ENCODE peak calls at places on chromosome 22, in seven cellular contexts. S is mesenchymal stem cell, L is left ventricle myocardium inferior, W is tibial artery, V is right lobe of liver, T is GM06990, U is colonic mucosa. X is an unnamed sample.

GRCh38 chr22:43066844-43067385 is 22.3 kb downstream of the TTLL1 start:
- DNase-seq in U (no peak), L (no peak), V (no peak), S (peak; percentile 77), W (no peak), T (no peak), X (no peak)

GRCh38 chr22:22773979-22774738 is 113.5 kb upstream of the IGLL5 start:
- DNase-seq in U (no peak), S (no peak), T (no peak), L (no peak), V (no peak), W (peak; percentile 62), X (no peak)

GRCh38 chr22:23112472-23113012 is 29.2 kb downstream of the RSPH14 start:
- DNase-seq in S (no peak), U (no peak), T (no peak), L (no peak), W (no peak), V (no peak), X (no peak)

GRCh38 chr22:42990131-42990838 is 24.7 kb downstream of the PACSIN2 start:
- DNase-seq in U (no peak), V (no peak), W (peak; percentile 76), L (no peak), T (no peak), S (peak; percentile 86), X (no peak)

GRCh38 chr22:46382524-46382923 is 47.0 kb downstream of the TRMU start:
- DNase-seq in W (no peak), S (no peak), L (no peak), V (no peak), U (no peak), T (no peak), X (no peak)

GRCh38 chr22:25815561-25815960 is 73.6 kb downstream of the MYO18B start:
- DNase-seq in W (no peak), T (no peak), U (no peak), V (no peak), L (no peak), S (no peak), X (no peak)

GRCh38 chr22:47588583-47588970 is 826.1 kb downstream of the TBC1D22A start:
- DNase-seq in L (no peak), V (no peak), S (no peak), U (no peak), T (no peak), W (peak; percentile 43), X (no peak)

GRCh38 chr22:29744902-29745301 is 21.9 kb downstream of the ZMAT5 start:
- DNase-seq in T (no peak), S (peak; percentile 7), L (no peak), W (no peak), V (no peak), U (peak; percentile 32), X (no peak)

GRCh38 chr22:36659762-36660509 is 43.6 kb downstream of the CACNG2 start:
- DNase-seq in S (peak; percentile 92), U (peak; percentile 75), V (peak; percentile 90), W (peak; percentile 96), L (peak; percentile 88), T (peak; percentile 9), X (peak; percentile 95)

GRCh38 chr22:41914611-41915034 is 251 bp downstream of the SHISA8 start:
- DNase-seq in W (no peak), U (no peak), V (no peak), L (no peak), S (no peak), T (no peak), X (no peak)

GRCh38 chr22:41917375-41917905 is 2.6 kb upstream of the SHISA8 start:
- DNase-seq in W (no peak), V (no peak), U (no peak), S (no peak), T (no peak), L (no peak), X (no peak)

GRCh38 chr22:41916745-41917358 is 2.0 kb upstream of the SHISA8 start:
- DNase-seq in L (no peak), V (no peak), W (no peak), T (no peak), U (no peak), S (no peak), X (no peak)

GRCh38 chr22:41915035-41915782 is at the start of gene SHISA8:
- DNase-seq in W (no peak), T (peak; percentile 80), S (peak; percentile 54), L (peak; percentile 47), U (peak; percentile 58), V (no peak), X (no peak)

DNA sequence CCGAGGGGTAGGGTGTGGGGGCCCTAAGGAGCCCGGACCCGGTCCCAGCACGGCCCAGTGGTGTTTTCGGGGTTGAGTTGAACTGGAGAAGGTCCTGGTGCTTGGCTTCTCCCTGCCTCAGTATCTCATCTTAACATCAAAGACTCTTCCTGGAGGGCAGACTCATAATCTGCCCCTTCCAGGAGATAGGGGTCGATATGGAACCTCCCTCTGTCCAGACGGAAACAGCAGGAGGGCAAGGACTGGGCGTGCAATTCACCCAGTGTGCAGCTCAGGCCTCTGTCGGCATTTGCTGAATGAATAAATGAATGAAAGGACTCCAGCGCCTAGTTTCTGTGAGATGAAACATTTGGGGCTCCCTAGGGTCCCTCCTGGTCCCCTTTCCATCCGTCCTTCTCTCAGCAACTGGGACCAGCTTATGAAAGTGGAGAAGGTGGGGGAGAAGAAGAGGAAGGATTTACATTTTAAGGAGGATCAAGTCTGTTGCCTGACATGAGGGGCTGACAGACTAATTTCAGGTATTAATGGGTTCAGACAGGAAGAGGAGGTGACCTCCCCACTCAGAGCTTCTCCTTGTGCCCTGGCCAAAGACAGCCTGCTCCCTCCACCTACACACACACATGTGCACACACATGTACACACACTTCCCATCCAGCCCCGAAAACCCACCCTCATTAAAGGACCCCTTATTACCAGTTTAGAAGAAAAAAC is 1.1 kb upstream of the SHISA8 start:
- DNase-seq in T (peak; percentile 20), L (no peak), V (no peak), S (no peak), U (no peak), W (no peak), X (no peak)
- H3K27me3 ChIP-seq in T (peaks cover 2% of the 10 kb centered on the region), L (peaks cover 97% of the 10 kb centered on the region), V (peaks cover 7% of the 10 kb centered on the region), S (peaks cover 76% of the 10 kb centered on the region), U (peaks cover 60% of the 10 kb centered on the region), W (peaks cover 99% of the 10 kb centered on the region), X (peaks cover 54% of the 10 kb centered on the region)

GRCh38 chr22:21032843-21033688 is 705 bp upstream of the SLC7A4 start:
- DNase-seq in L (no peak), V (no peak), W (no peak), U (no peak), S (no peak), T (no peak), X (no peak)

GRCh38 chr22:21030621-21031544 is 1.5 kb downstream of the SLC7A4 start:
- DNase-seq in L (no peak), V (no peak), U (no peak), W (no peak), S (no peak), T (no peak), X (no peak)

GRCh38 chr22:21033895-21034294 is 1.5 kb upstream of the SLC7A4 start:
- DNase-seq in T (no peak), V (no peak), W (no peak), U (no peak), S (no peak), L (no peak), X (no peak)

GRCh38 chr22:21031545-21032036 is 770 bp downstream of the SLC7A4 start:
- DNase-seq in S (no peak), V (no peak), T (no peak), W (no peak), U (no peak), L (no peak), X (no peak)

DNA sequence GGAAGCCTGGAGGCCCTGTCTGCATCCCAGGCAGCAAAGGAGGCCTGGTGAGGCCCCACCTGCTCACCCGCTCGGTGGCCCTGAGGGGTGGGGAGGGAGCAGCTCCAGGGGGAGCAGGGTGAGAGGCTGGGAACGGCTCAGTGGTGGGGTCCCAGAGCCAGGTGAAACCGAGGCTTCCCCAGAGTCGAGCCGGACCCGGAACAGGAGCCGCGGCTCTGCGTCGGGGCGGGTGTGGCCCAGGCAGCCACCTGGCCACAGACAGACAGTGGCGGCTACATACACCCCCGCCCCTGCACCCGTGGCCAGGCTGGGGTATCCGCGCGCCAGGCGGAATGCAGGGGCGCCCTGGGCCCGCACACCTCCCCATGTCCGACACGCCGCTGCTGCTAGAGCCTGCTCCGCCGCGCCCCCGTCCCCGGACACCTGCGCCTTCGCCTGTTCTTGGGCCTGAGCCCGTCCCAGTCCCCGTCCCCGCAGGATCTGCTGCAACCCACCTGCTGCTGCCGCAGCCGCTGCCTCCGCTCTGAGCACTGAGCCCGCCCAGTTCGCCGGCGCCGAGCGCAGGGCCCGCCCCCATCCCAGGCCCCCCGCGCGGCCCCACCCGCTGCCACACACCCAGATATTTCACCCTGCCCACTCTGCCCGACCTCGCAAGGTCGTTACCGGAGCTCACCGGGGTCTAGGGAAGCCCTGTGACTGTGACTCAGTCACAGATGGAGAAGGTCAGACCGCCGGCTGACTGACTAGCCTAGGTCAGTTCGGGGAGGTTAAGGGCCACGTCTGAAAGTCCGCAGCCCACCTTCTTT is at the start of gene SLC7A4:
- DNase-seq in U (no peak), L (no peak), V (no peak), W (no peak), T (no peak), S (no peak), X (no peak)
- H3K4me3 ChIP-seq in U (peak within 1 kb of the TSS; percentile 29), L (peak within 1 kb of the TSS; percentile 59), V (no peak within 1 kb of the TSS), W (peak within 1 kb of the TSS; percentile 30), T (no peak within 1 kb of the TSS), S (peak within 1 kb of the TSS; percentile 37), X (peak within 1 kb of the TSS; percentile 37)

GRCh38 chr22:26981520-26981919 is 324.1 kb downstream of the MIAT start:
- DNase-seq in V (no peak), L (no peak), U (no peak), T (no peak), S (no peak), W (peak; percentile 70), X (no peak)

GRCh38 chr22:26981111-26981510 is 323.7 kb downstream of the MIAT start:
- DNase-seq in U (no peak), S (no peak), T (no peak), V (no peak), L (no peak), W (no peak), X (no peak)

GRCh38 chr22:26977741-26978140 is 320.4 kb downstream of the MIAT start:
- DNase-seq in W (no peak), S (no peak), V (no peak), T (no peak), U (no peak), L (no peak), X (no peak)

GRCh38 chr22:26975865-26976264 is 318.5 kb downstream of the MIAT start:
- DNase-seq in W (no peak), S (no peak), T (no peak), L (no peak), U (no peak), V (no peak), X (no peak)

DNA sequence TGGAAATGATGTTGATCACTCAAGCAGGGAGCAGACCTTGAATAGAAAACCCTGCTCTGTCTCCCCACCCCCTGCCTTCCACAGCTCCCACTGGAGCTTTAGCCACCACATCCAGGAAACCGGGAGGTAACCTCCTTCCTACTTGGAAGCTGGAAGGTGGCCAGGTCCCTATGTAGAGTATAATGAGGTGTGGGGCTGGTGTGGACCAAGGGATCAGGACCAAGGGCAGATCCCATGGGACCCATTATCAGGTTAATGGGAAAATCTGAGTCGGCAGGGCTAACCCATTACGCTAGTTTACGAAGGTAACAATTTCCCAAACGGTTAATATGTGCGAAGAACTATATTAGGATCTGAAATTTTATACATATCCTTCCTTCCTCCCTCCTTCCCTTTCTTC is 321.9 kb downstream of the MIAT start:
- DNase-seq in L (no peak), V (no peak), U (no peak), S (no peak), T (no peak), W (no peak), X (no peak)
- H3K27me3 ChIP-seq in L (peaks cover 71% of the 10 kb centered on the region), V (no peaks in the 10 kb centered on the region), U (no peaks in the 10 kb centered on the region), S (peaks cover 63% of the 10 kb centered on the region), T (no peaks in the 10 kb centered on the region), W (no peaks in the 10 kb centered on the region), X (no peaks in the 10 kb centered on the region)

GRCh38 chr22:19434829-19435580 is 2.7 kb downstream of the MRPL40 start:
- DNase-seq in L (no peak), U (no peak), S (no peak), T (no peak), W (no peak), V (no peak), X (no peak)
- H3K4me3 ChIP-seq in L (no peak overlapping the region), U (no peak overlapping the region), S (no peak overlapping the region), T (no peak overlapping the region), W (no peak overlapping the region), V (no peak overlapping the region), X (no peak overlapping the region)

X was measured in esophagus muscularis mucosa.